ENCODE peak calls at places on chromosome 13, in six cellular contexts. Z, C, I, V, P and E are unnamed samples.

GRCh38 chr13:39811051-39811450 is 155.6 kb downstream of the COG6 start:
- DNase-seq in C (no peak), P (no peak), I (no peak), V (no peak), Z (no peak), E (no peak)

GRCh38 chr13:30869491-30869890 is 36.6 kb upstream of the MEDAG start:
- DNase-seq in I (peak; percentile 34), P (no peak), Z (peak; percentile 73), V (no peak), C (no peak), E (no peak)

GRCh38 chr13:33265133-33265532 is 20.4 kb downstream of the STARD13 start:
- DNase-seq in C (no peak), I (no peak), P (no peak), V (no peak), Z (no peak), E (no peak)

GRCh38 chr13:44540761-44541434 is 35.2 kb downstream of the TSC22D1 start:
- DNase-seq in Z (no peak), C (no peak), V (no peak), P (no peak), I (no peak), E (no peak)

GRCh38 chr13:75214846-75215245 is 267.1 kb downstream of the TBC1D4 start:
- DNase-seq in Z (no peak), I (no peak), P (no peak), C (no peak), V (no peak), E (no peak)

GRCh38 chr13:45847554-45848224 is 3.9 kb downstream of the SIAH3 start:
- DNase-seq in P (no peak), I (no peak), Z (no peak), C (no peak), V (peak; percentile 43), E (peak; percentile 26)

GRCh38 chr13:98089826-98090225 is 53.1 kb upstream of the FARP1 start:
- DNase-seq in Z (peak; percentile 11), P (no peak), C (no peak), I (peak; percentile 20), V (no peak), E (no peak)

GRCh38 chr13:30097695-30098094 is 209.7 kb downstream of the KATNAL1 start:
- DNase-seq in P (no peak), Z (no peak), V (no peak), C (no peak), I (no peak), E (no peak)

GRCh38 chr13:114110091-114110829 is 22.2 kb downstream of the RASA3 start:
- DNase-seq in V (no peak), C (no peak), Z (peak; percentile 50), P (no peak), I (no peak), E (peak; percentile 47)

GRCh38 chr13:19093437-19093836 is 88.2 kb downstream of the TUBA3C start:
- DNase-seq in Z (no peak), C (no peak), I (no peak), V (no peak), P (no peak), E (no peak)

GRCh38 chr13:32947886-32948285 is 68.3 kb upstream of the KL start:
- DNase-seq in Z (no peak), P (no peak), V (no peak), C (no peak), I (no peak), E (no peak)

GRCh38 chr13:33284916-33285315 is 639 bp downstream of the STARD13 start:
- DNase-seq in V (peak; percentile 27), I (no peak), P (no peak), Z (peak; percentile 53), C (no peak), E (no peak)

GRCh38 chr13:112712451-112712881 is 22.6 kb downstream of the ATP11A start:
- DNase-seq in Z (no peak), V (no peak), P (no peak), I (no peak), C (no peak), E (no peak)
- TF ChIP-seq CTCF in Z (no peak), V (no peak), P (no peak), I (no peak), C (no peak), E (no peak)

GRCh38 chr13:73741742-73742141 is 392.5 kb downstream of the KLF12 start:
- DNase-seq in P (no peak), V (no peak), Z (no peak), C (no peak), I (no peak), E (no peak)
- TF ChIP-seq CTCF in P (no peak), V (no peak), Z (no peak), C (no peak), I (no peak), E (no peak)

DNA sequence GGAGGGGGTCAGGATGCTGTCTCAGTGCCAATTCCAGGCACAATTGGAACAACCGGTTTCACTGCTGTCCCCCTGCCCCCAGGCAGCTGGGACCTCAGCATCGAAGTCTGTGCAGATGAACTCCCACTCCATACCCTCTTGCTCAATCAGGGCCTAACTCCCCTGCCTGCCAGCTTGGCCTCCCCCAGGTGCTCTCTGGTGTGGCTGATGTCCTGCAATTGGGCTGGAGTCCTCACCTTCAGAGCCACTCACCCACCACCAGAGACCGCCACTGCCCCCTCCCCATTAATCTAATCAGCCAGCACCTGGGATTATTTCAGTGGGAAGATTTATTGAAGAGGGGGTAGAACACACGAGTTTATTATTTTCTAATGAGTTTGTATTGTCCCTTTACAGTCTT is 118.8 kb downstream of the MIPEP start:
- DNase-seq in C (no peak), I (no peak), Z (no peak), P (no peak), V (no peak), E (no peak)
- TF ChIP-seq CTCF in C (no peak), I (no peak), Z (no peak), P (peak; percentile 13), V (no peak), E (no peak)

GRCh38 chr13:27535546-27535945 is 84.8 kb downstream of the LNX2 start:
- DNase-seq in V (no peak), C (no peak), Z (no peak), I (no peak), P (no peak), E (no peak)
- TF ChIP-seq CTCF in V (no peak), C (peak; percentile 21), Z (no peak), I (no peak), P (no peak), E (no peak)

DNA sequence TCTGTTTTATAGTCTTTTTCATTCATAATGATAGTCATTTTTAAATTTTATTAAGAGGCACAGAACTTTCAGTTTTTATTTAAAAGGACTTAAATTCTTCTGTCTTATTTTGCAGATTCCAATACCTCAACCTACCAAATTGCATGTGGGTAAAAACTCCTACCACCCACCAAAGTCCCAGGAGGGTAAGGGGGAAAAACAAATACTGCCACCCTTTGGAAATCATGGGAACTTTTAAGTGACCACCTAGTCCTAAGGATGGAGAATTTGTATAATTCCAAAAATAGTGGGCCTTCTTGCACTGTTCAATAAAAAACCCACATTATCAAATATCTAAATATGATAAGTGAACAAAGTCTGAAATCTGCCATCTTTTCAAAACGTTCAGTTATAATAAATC is 9.7 kb downstream of the SUPT20H start:
- DNase-seq in P (no peak), I (no peak), C (no peak), V (no peak), Z (no peak), E (no peak)
- TF ChIP-seq CTCF in P (no peak), I (peak; percentile 57), C (no peak), V (peak; percentile 29), Z (peak; percentile 22), E (no peak)

DNA sequence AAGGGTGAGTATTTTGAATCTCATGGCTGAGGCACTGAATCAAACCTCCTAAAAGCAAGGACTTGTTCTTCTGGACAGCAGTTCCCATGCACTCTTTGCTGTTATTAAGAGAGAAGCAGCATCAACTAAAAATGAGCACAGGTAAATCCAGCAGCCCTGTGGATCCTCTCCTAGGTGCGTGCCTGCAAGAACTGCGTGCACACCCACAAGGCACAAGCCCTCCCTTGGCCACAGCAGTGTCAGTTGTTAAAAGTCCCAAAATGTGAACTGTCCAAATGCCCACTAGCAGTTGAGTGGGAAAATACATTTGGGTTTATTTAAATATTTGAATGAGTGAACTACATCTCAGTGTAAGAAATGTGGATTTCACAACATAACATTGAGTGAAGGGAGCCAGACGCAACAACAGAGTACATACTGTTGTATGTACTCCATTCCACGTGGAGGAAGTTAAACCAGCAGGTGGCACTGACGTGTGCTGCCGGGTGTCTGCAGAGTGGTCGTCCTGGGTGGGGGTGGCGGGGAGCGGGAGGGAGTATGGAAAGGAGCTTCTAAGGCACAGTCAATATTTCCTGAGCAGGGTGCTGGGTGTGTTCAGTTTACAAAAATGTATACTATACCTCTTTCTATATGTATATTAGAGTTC is 266.4 kb downstream of the NALCN start:
- DNase-seq in V (peak; percentile 45), C (peak; percentile 3), P (peak; percentile 42), Z (peak; percentile 62), I (peak; percentile 4), E (no peak)
- TF ChIP-seq CTCF in V (peak; percentile 64), C (peak; percentile 47), P (peak; percentile 38), Z (peak; percentile 46), I (peak; percentile 74), E (no peak)

GRCh38 chr13:83272076-83272475 is 610.2 kb downstream of the SLITRK1 start:
- DNase-seq in P (no peak), C (no peak), V (no peak), I (no peak), Z (no peak), E (no peak)
- TF ChIP-seq CTCF in P (no peak), C (no peak), V (no peak), I (no peak), Z (no peak), E (no peak)